ENCODE peak calls at places on chromosomes 4 and X, in five cellular contexts. C is tibial nerve; U is heart left ventricle; V is effector memory CD4-positive, alpha-beta T cell; L is colonic mucosa. E is an unnamed sample. For H3K4me1 and H3K36me3, the result is how much of the 10 kb centered on the place peaks cover.

GRCh38 chr4:139790291-139790690 is 124.7 kb downstream of the MGST2 start:
- DNase-seq in C (no peak), U (no peak), V (no peak), L (no peak), E (no peak)

GRCh38 chr4:148808416-148808815 is 366.2 kb upstream of the NR3C2 start:
- DNase-seq in C (no peak), U (no peak), V (no peak), L (no peak), E (no peak)

GRCh38 chrX:107978707-107979307 is 3.4 kb downstream of the TEX13B start:
- DNase-seq in C (no peak), U (no peak), V (no peak), L (no peak), E (no peak)

GRCh38 chrX:49271341-49271740 is 1.7 kb downstream of the PPP1R3F start:
- DNase-seq in C (no peak), U (no peak), V (no peak), L (no peak), E (no peak)

GRCh38 chr4:134677209-134677814 is 475.7 kb upstream of the PABPC4L start:
- DNase-seq in C (no peak), U (no peak), V (no peak), L (no peak), E (no peak)

GRCh38 chr4:15291133-15291532 is 136.7 kb upstream of the C1QTNF7 start:
- DNase-seq in C (no peak), U (no peak), V (no peak), L (no peak), E (no peak)

GRCh38 chr4:86934772-86935498 is at the start of gene AFF1:
- DNase-seq in C (peak), U (peak), V (peak), L (peak), E (peak)

GRCh38 chr4:88382621-88383020 is 4.0 kb downstream of the HERC6 start:
- DNase-seq in C (no peak), U (no peak), V (peak), L (no peak), E (no peak)

GRCh38 chrX:103464774-103465117 is 54.5 kb downstream of the RAB40A start:
- DNase-seq in C (peak), U (peak), V (peak), L (peak), E (peak)

GRCh38 chrX:10128386-10128785 is 28.4 kb upstream of the CLCN4 start:
- DNase-seq in C (no peak), U (no peak), V (no peak), L (no peak), E (no peak)

GRCh38 chrX:133497356-133497755 is 82.1 kb upstream of the GPC4 start:
- DNase-seq in C (no peak), U (no peak), V (no peak), L (no peak), E (no peak)

GRCh38 chrX:24838624-24839023 is 144.9 kb downstream of the POLA1 start:
- DNase-seq in C (no peak), U (no peak), V (no peak), L (peak), E (no peak)

GRCh38 chrX:14352511-14352910 is 176.8 kb upstream of the GLRA2 start:
- DNase-seq in C (no peak), U (no peak), V (no peak), L (no peak), E (no peak)

GRCh38 chrX:93985621-93986020 is 311.6 kb downstream of the FAM133A start:
- DNase-seq in C (no peak), U (no peak), V (no peak), L (no peak), E (no peak)

GRCh38 chr4:82648356-82648755 is 86.6 kb upstream of the TMEM150C start:
- DNase-seq in C (no peak), U (no peak), V (no peak), L (no peak), E (no peak)

GRCh38 chr4:32775049-32775448 is 2054.9 kb downstream of the PCDH7 start:
- DNase-seq in C (no peak), U (no peak), V (no peak), L (no peak), E (no peak)

GRCh38 chrX:118577041-118577440 is 81.4 kb downstream of the DOCK11 start:
- DNase-seq in C (no peak), U (no peak), V (no peak), L (no peak), E (no peak)

GRCh38 chr4:91963489-91963888 is 340.3 kb upstream of the GRID2 start:
- DNase-seq in C (no peak), U (no peak), V (no peak), L (no peak), E (no peak)

GRCh38 chr4:36168127-36168898 is 76.0 kb downstream of the ARAP2 start:
- DNase-seq in C (no peak), U (no peak), V (no peak), L (no peak), E (no peak)

GRCh38 chr4:183242291-183242690 is 77.8 kb downstream of the CLDN22 start:
- DNase-seq in C (no peak), U (no peak), V (no peak), L (no peak), E (no peak)

GRCh38 chr4:94927696-94928095 is 169.9 kb downstream of the BMPR1B start:
- DNase-seq in C (no peak), U (no peak), V (no peak), L (no peak), E (no peak)

GRCh38 chrX:80876877-80877276 is 67.2 kb upstream of the BRWD3 start:
- DNase-seq in C (no peak), U (no peak), V (no peak), L (no peak), E (no peak)

GRCh38 chr4:141890279-141890678 is 253.9 kb downstream of the IL15 start:
- DNase-seq in C (no peak), U (no peak), V (no peak), L (no peak), E (no peak)

GRCh38 chrX:118226060-118226428 is 109.4 kb upstream of the KLHL13 start:
- DNase-seq in C (no peak), U (no peak), V (no peak), L (no peak), E (no peak)

GRCh38 chrX:132463411-132463810 is 25.4 kb downstream of the MBNL3 start:
- DNase-seq in C (no peak), U (no peak), V (no peak), L (peak), E (no peak)

DNA sequence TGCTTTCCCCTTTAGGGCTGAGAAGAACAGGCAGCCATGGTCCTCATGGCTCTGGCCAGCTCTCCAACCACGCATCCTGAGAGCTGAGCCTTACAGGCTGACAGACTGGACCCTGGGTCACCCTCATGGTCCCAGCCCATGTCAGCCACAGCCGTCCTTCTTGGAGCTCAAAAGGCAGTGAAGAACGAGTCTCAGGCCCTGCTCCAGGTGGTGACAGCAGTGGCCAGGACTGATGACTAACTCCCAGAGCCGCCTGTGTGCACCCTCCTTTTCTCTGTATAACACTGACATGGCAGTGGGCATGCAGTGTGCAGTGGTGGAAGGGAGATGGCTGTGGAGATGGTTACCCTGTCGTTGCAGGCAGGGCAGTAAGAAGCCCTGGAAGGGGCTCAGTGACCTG is 10.3 kb upstream of the DUSP9 start:
- DNase-seq in C (no peak), U (no peak), V (no peak), L (no peak), E (no peak)
- H3K4me1 ChIP-seq in C (under half), U (under half), V (under half), L (under half), E (under half)

GRCh38 chr4:7621252-7621651 is 186.5 kb upstream of the PSAPL1 start:
- DNase-seq in C (no peak), U (no peak), V (no peak), L (no peak), E (no peak)
- H3K36me3 ChIP-seq in C (under half), U (under half), V (under half), L (under half), E (under half)

GRCh38 chr4:99321241-99322191 is at the start of gene ADH1B:
- DNase-seq in C (no peak), U (no peak), V (no peak), L (no peak), E (no peak)
- H3K4me3 ChIP-seq in C (peak), U (peak), V (no peak), L (no peak), E (peak)

GRCh38 chrX:7112071-7112470 is 35.4 kb upstream of the STS start:
- DNase-seq in C (no peak), U (no peak), V (no peak), L (no peak), E (no peak)
- H3K4me1 ChIP-seq in C (under half), U (under half), V (under half), L (under half), E (under half)

GRCh38 chr4:121818215-121818614 is 5.5 kb downstream of the CCNA2 start:
- DNase-seq in C (no peak), U (no peak), V (no peak), L (no peak), E (no peak)
- H3K36me3 ChIP-seq in C (under half), U (half or more), V (under half), L (under half), E (under half)

GRCh38 chr4:125358453-125358852 is 43.7 kb downstream of the FAT4 start:
- DNase-seq in C (no peak), U (no peak), V (no peak), L (no peak), E (no peak)

GRCh38 chr4:125357675-125358074 is 42.9 kb downstream of the FAT4 start:
- DNase-seq in C (no peak), U (no peak), V (no peak), L (no peak), E (no peak)

GRCh38 chr4:125360727-125361126 is 46.0 kb downstream of the FAT4 start:
- DNase-seq in C (no peak), U (no peak), V (no peak), L (no peak), E (no peak)

GRCh38 chr4:125359960-125360628 is 45.3 kb downstream of the FAT4 start:
- DNase-seq in C (no peak), U (no peak), V (no peak), L (no peak), E (no peak)

DNA sequence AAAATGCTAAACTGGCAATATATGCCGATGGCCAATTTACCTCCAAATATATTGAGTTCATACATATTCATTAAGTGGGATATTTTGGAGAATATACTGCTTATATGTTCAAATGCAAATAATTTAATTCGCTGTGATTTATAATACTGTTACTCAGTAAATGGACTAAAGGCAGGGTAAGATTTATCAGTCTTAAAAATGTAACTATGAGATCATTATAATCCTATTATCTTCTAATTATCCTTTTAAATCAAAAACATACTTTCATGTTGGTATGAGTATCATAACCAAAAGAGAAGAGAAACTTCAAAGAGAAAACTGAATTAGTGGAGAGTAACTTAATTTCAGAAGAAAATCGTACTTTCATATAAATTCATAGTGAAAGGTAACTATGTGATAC is 44.6 kb downstream of the FAT4 start:
- DNase-seq in C (no peak), U (no peak), V (no peak), L (no peak), E (no peak)
- H3K4me3 ChIP-seq in C (no peak), U (no peak), V (no peak), L (no peak), E (no peak)